ENCODE peak calls at places on chromosomes 7 and 10, in four cellular contexts. One of them, this sample, is unnamed.

GRCh38 chr10:26839966-26840627 is 20.7 kb downstream of the ABI1 start:
- DNase-seq in neural progenitor cell: no peak
- DNase-seq in transverse colon: no peak
- DNase-seq in fibroblast of pulmonary artery: no peak
- DNase-seq in this sample: no peak

GRCh38 chr10:44939691-44940401 is 19.8 kb upstream of the RASSF4 start:
- DNase-seq in transverse colon: no peak
- DNase-seq in fibroblast of pulmonary artery: peak
- DNase-seq in neural progenitor cell: no peak
- DNase-seq in this sample: no peak

GRCh38 chr10:132270256-132270655 is 37.5 kb downstream of the STK32C start:
- DNase-seq in transverse colon: no peak
- DNase-seq in neural progenitor cell: no peak
- DNase-seq in fibroblast of pulmonary artery: no peak
- DNase-seq in this sample: no peak

GRCh38 chr10:70412356-70412755 is 8.4 kb downstream of the EIF4EBP2 start:
- DNase-seq in transverse colon: no peak
- DNase-seq in fibroblast of pulmonary artery: no peak
- DNase-seq in neural progenitor cell: no peak
- DNase-seq in this sample: no peak

GRCh38 chr7:2760098-2760889 is 72.3 kb downstream of the AMZ1 start:
- DNase-seq in fibroblast of pulmonary artery: peak
- DNase-seq in neural progenitor cell: peak
- DNase-seq in transverse colon: peak
- DNase-seq in this sample: no peak

GRCh38 chr7:68547181-68547580 is 1051.1 kb upstream of the AUTS2 start:
- DNase-seq in fibroblast of pulmonary artery: peak
- DNase-seq in neural progenitor cell: no peak
- DNase-seq in transverse colon: no peak
- DNase-seq in this sample: no peak

GRCh38 chr10:11016959-11017574 is 605 bp upstream of the CELF2 start:
- DNase-seq in fibroblast of pulmonary artery: no peak
- DNase-seq in neural progenitor cell: no peak
- DNase-seq in transverse colon: no peak
- DNase-seq in this sample: no peak

GRCh38 chr7:26649388-26649787 is 215.0 kb downstream of the SKAP2 start:
- DNase-seq in fibroblast of pulmonary artery: no peak
- DNase-seq in neural progenitor cell: no peak
- DNase-seq in transverse colon: no peak
- DNase-seq in this sample: no peak

GRCh38 chr10:5089869-5090268 is 4.3 kb upstream of the AKR1C3 start:
- DNase-seq in transverse colon: no peak
- DNase-seq in fibroblast of pulmonary artery: peak
- DNase-seq in neural progenitor cell: peak
- DNase-seq in this sample: no peak

DNA sequence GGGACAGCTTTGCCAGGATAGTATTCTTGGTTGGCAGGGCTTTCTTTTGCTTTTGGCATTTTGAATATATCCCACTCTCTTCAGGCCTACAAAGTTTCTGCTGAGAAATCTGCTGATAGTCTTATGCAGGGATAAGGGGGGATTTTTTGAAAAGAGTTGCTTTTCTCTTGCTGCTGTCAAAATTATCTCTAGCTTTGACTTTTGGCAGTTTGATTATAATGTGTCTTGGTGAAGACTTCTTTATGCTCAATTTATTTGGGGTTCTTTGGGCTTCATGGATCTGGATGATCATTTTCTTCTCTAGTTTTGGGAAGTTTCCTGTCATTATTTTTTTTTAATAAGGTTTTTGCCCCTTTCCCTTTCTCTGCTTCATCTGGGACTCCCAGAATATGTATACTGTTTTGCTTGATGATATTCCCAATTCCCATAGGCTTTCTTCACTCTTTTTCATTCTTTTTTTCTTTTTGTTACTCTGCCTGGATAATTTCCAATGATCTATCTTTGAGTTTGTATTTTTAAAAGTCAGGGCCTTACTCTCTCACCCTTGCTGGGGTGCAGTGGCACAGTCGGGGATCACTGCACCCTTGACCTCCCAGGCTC is 29.6 kb downstream of the NOM1 start:
- DNase-seq in neural progenitor cell: no peak
- DNase-seq in transverse colon: no peak
- DNase-seq in fibroblast of pulmonary artery: no peak
- DNase-seq in this sample: no peak
- TF ChIP-seq CTCF in neural progenitor cell: no peak
- TF ChIP-seq CTCF in transverse colon: no peak
- TF ChIP-seq CTCF in fibroblast of pulmonary artery: no peak
- TF ChIP-seq CTCF in this sample: no peak

GRCh38 chr10:60681103-60681502 is 97.2 kb upstream of the CDK1 start:
- DNase-seq in transverse colon: no peak
- DNase-seq in neural progenitor cell: no peak
- DNase-seq in fibroblast of pulmonary artery: no peak
- DNase-seq in this sample: no peak
- TF ChIP-seq CTCF in transverse colon: no peak
- TF ChIP-seq CTCF in neural progenitor cell: no peak
- TF ChIP-seq CTCF in fibroblast of pulmonary artery: no peak
- TF ChIP-seq CTCF in this sample: no peak

DNA sequence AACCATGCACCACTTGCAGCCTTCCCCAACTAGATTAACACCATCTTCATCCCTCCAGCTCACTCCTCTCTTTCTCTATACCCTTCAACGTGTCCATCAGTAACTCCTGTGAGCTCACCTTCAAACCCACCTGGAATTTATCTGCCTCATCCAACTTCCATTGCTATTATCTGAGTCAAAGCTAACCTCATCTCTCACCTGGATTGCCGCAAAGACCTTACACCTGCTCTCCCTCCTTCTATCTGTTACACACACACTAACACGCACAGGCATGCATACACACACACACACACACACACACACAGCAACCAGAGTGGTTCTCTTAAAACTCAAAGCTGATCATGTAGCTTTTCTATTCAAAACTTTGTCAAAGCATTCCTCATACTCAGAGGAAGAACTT is 3.8 kb upstream of the TFEC start:
- DNase-seq in fibroblast of pulmonary artery: no peak
- DNase-seq in transverse colon: no peak
- DNase-seq in neural progenitor cell: no peak
- DNase-seq in this sample: no peak
- TF ChIP-seq CTCF in fibroblast of pulmonary artery: no peak
- TF ChIP-seq CTCF in transverse colon: no peak
- TF ChIP-seq CTCF in neural progenitor cell: no peak
- TF ChIP-seq CTCF in this sample: no peak

GRCh38 chr10:93680414-93681047 is 21.9 kb downstream of the FRA10AC1 start:
- DNase-seq in fibroblast of pulmonary artery: peak
- DNase-seq in neural progenitor cell: peak
- DNase-seq in transverse colon: no peak
- DNase-seq in this sample: no peak
- TF ChIP-seq CTCF in fibroblast of pulmonary artery: peak
- TF ChIP-seq CTCF in neural progenitor cell: peak
- TF ChIP-seq CTCF in transverse colon: peak
- TF ChIP-seq CTCF in this sample: peak

DNA sequence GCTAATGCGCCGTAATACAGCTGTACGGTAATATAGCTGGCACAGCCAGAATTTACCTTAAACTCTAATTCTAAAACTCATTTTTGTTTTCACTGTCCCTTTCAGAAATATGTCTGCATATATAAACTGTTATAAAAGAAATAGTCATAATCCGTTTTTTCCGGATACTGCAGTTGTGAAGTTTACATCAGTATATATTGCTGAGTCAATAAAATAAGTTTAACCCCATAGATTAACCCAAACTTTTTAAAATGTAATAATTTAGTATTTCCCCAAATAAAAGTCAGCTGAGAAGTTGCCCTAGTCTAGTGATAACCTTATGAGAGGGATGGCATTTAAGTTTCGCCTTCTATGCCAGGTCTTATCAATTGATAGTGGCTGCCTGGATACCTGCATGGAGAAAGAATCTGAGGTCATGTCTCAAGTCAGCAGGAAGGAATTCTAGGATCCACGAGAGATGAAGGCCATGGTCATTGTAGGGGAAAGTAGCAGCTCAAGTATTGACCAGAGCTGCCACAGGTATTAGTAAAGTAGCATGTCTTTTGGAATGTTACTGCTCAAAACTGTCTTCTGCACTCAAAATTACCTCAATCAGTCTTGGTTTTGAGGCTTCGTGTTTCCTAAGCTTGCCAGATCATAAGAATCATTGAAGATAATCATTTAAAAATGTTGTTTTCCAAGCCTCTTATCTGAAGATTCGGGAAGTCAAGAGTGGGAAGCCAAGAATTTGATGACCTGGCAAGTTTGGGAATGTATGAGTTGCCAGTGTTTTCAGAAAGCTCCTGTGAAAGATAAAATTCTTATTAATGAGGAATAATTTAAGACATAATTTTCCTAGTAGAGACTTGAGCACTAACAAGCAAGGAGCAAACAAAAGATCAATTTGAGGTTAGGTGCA is 10.8 kb downstream of the PRPS1L1 start:
- DNase-seq in transverse colon: no peak
- DNase-seq in fibroblast of pulmonary artery: no peak
- DNase-seq in neural progenitor cell: no peak
- DNase-seq in this sample: no peak
- TF ChIP-seq CTCF in transverse colon: no peak
- TF ChIP-seq CTCF in fibroblast of pulmonary artery: no peak
- TF ChIP-seq CTCF in neural progenitor cell: no peak
- TF ChIP-seq CTCF in this sample: no peak

GRCh38 chr7:128214463-128214862 is 26.6 kb upstream of the LEP start:
- DNase-seq in fibroblast of pulmonary artery: no peak
- DNase-seq in transverse colon: no peak
- DNase-seq in neural progenitor cell: no peak
- DNase-seq in this sample: no peak
- TF ChIP-seq CTCF in fibroblast of pulmonary artery: no peak
- TF ChIP-seq CTCF in transverse colon: no peak
- TF ChIP-seq CTCF in neural progenitor cell: no peak
- TF ChIP-seq CTCF in this sample: no peak

GRCh38 chr10:127524229-127524628 is 24.9 kb upstream of the NPS start:
- DNase-seq in transverse colon: no peak
- DNase-seq in neural progenitor cell: peak
- DNase-seq in fibroblast of pulmonary artery: no peak
- DNase-seq in this sample: no peak
- TF ChIP-seq CTCF in transverse colon: no peak
- TF ChIP-seq CTCF in neural progenitor cell: peak
- TF ChIP-seq CTCF in fibroblast of pulmonary artery: no peak
- TF ChIP-seq CTCF in this sample: no peak

GRCh38 chr7:152382244-152382643 is 53.6 kb downstream of the KMT2C start:
- DNase-seq in transverse colon: no peak
- DNase-seq in neural progenitor cell: no peak
- DNase-seq in fibroblast of pulmonary artery: no peak
- DNase-seq in this sample: no peak

DNA sequence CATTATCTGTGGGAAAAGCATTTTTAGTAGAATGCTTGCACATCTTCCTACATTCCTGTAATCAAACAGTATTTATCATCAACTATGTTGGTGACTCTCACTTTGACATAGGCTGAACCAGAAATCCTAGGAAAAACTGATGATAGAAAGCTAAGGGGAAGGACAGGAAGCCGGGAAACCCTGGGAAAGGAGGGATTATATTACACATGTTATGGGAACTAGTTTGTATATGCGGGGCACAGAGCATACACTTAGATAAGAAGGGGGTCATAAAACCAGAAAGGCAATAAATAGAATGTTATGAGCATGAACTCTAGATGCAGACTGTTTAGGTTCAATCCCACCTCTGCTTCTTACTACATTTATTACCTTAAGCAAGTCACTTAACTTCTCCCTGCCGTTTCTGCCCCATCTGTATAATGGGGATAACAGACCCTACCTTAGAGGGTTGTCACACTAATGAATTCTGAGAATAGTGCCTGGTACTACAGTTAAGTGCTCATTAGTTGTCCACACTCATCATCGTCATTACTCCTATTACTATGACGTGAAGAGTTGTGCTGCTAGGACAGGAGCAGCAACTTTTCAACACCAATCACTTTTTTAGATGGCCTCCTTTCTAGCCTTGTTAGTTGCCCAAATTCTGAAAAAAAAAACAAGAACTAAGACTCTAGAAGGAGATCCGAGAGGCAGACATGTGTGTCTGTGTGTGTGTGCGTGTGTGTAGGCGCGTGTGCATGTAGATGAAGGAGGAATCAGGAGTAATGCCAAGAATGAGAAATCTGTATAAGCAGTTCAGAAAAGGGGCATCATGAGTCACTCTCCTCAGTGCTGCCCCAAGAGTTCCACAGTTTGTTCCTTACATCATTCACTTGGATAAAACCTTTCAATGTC is 52.2 kb downstream of the KMT2C start:
- DNase-seq in fibroblast of pulmonary artery: peak
- DNase-seq in neural progenitor cell: no peak
- DNase-seq in transverse colon: no peak
- DNase-seq in this sample: no peak
- TF ChIP-seq CTCF in fibroblast of pulmonary artery: no peak
- TF ChIP-seq CTCF in neural progenitor cell: no peak
- TF ChIP-seq CTCF in transverse colon: no peak
- TF ChIP-seq CTCF in this sample: no peak

DNA sequence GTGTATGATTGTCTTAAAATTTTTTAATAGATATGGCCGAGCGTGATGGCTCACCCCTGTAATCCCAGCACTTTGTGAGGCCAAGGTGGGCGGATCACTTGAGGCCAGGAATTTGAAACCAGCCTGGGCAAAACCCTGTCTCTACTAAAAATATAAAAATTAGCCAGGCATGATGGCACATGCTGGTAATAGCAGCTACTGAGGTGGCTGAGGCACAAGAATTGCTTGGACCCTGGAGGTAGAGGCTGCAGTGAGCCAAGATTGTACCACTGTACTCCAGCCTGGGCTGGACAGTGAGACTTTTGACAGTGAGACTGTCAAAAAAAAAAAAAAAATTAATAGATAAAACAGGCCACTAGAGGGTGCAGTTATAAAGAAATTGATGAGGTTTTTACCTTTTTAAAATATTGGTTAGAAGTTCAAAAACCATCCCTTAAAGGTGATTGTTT is 20.5 kb downstream of the NOM1 start:
- DNase-seq in fibroblast of pulmonary artery: peak
- DNase-seq in neural progenitor cell: no peak
- DNase-seq in transverse colon: no peak
- DNase-seq in this sample: no peak
- TF ChIP-seq CTCF in fibroblast of pulmonary artery: peak
- TF ChIP-seq CTCF in neural progenitor cell: peak
- TF ChIP-seq CTCF in transverse colon: peak
- TF ChIP-seq CTCF in this sample: peak

GRCh38 chr7:40760293-40760964 is 625.6 kb downstream of the SUGCT start:
- DNase-seq in neural progenitor cell: no peak
- DNase-seq in transverse colon: no peak
- DNase-seq in fibroblast of pulmonary artery: no peak
- DNase-seq in this sample: no peak

GRCh38 chr7:40758590-40758989 is 623.8 kb downstream of the SUGCT start:
- DNase-seq in neural progenitor cell: peak
- DNase-seq in transverse colon: no peak
- DNase-seq in fibroblast of pulmonary artery: no peak
- DNase-seq in this sample: no peak

GRCh38 chr7:40760997-40761396 is 626.2 kb downstream of the SUGCT start:
- DNase-seq in fibroblast of pulmonary artery: no peak
- DNase-seq in transverse colon: no peak
- DNase-seq in neural progenitor cell: no peak
- DNase-seq in this sample: no peak

GRCh38 chr7:40763319-40764287 is 628.8 kb downstream of the SUGCT start:
- DNase-seq in transverse colon: no peak
- DNase-seq in fibroblast of pulmonary artery: peak
- DNase-seq in neural progenitor cell: no peak
- DNase-seq in this sample: no peak

GRCh38 chr7:40761757-40762342 is 627.0 kb downstream of the SUGCT start:
- DNase-seq in transverse colon: no peak
- DNase-seq in neural progenitor cell: no peak
- DNase-seq in fibroblast of pulmonary artery: no peak
- DNase-seq in this sample: no peak
- TF ChIP-seq CTCF in transverse colon: no peak
- TF ChIP-seq CTCF in neural progenitor cell: peak
- TF ChIP-seq CTCF in fibroblast of pulmonary artery: no peak
- TF ChIP-seq CTCF in this sample: peak